ENCODE peak calls at places on chromosomes 13 and 19, in seven cellular contexts. B is H9, Y is IMR-90, K is neural progenitor cell, O is uterus, S is GM23248, C is HCT116. J is an unnamed sample.

GRCh38 chr13:36341718-36342117 is 4.5 kb downstream of the SPART start:
- DNase-seq in B (no peak), Y (peak; percentile 51), K (no peak), O (no peak), S (peak; percentile 55), C (no peak), J (no peak)

GRCh38 chr19:892243-892996 is 567 bp downstream of the MED16 start:
- DNase-seq in B (no peak), Y (no peak), K (peak; percentile 67), O (no peak), S (peak; percentile 50), C (no peak), J (no peak)

GRCh38 chr19:19606021-19606420 is 12.5 kb downstream of the PBX4 start:
- DNase-seq in B (no peak), Y (peak; percentile 10), K (no peak), O (no peak), S (no peak), C (peak; percentile 82), J (no peak)

GRCh38 chr19:8396563-8397203 is 6.5 kb downstream of the RAB11B start:
- DNase-seq in B (peak; percentile 81), Y (peak; percentile 39), K (peak; percentile 67), O (peak; percentile 49), S (peak; percentile 77), C (no peak), J (peak; percentile 71)

GRCh38 chr19:44647144-44647543 is 3.4 kb downstream of the PVR start:
- DNase-seq in B (no peak), Y (no peak), K (no peak), O (no peak), S (no peak), C (no peak), J (no peak)

GRCh38 chr19:15191514-15191913 is 9.3 kb downstream of the NOTCH3 start:
- DNase-seq in B (no peak), Y (no peak), K (no peak), O (no peak), S (no peak), C (no peak), J (no peak)

GRCh38 chr13:80469841-80470378 is 129.0 kb upstream of the SPRY2 start:
- DNase-seq in B (no peak), Y (peak; percentile 31), K (no peak), O (peak; percentile 86), S (peak; percentile 37), C (no peak), J (peak; percentile 60)

GRCh38 chr13:62556973-62557372 is 1141.3 kb upstream of the PCDH20 start:
- DNase-seq in B (no peak), Y (peak; percentile 8), K (no peak), O (no peak), S (no peak), C (no peak), J (no peak)

GRCh38 chr13:36728006-36728405 is 54.2 kb downstream of the SERTM1 start:
- DNase-seq in B (no peak), Y (no peak), K (no peak), O (no peak), S (no peak), C (no peak), J (no peak)

GRCh38 chr13:22662771-22663170 is 518.0 kb upstream of the SGCG start:
- DNase-seq in B (no peak), Y (no peak), K (no peak), O (no peak), S (no peak), C (no peak), J (no peak)

GRCh38 chr13:77620138-77620537 is 77.3 kb upstream of the SLAIN1 start:
- DNase-seq in B (no peak), Y (no peak), K (no peak), O (no peak), S (no peak), C (no peak), J (no peak)

GRCh38 chr13:53217221-53217620 is 188.6 kb downstream of the OLFM4 start:
- DNase-seq in B (no peak), Y (no peak), K (no peak), O (no peak), S (no peak), C (no peak), J (no peak)

GRCh38 chr19:5480427-5480836 is 25.2 kb downstream of the ZNRF4 start:
- DNase-seq in B (peak; percentile 64), Y (no peak), K (peak; percentile 45), O (no peak), S (peak; percentile 31), C (peak; percentile 28), J (peak; percentile 19)

GRCh38 chr13:105997436-105998232 is 537.8 kb downstream of the EFNB2 start:
- DNase-seq in B (no peak), Y (no peak), K (no peak), O (no peak), S (peak; percentile 54), C (no peak), J (no peak)

GRCh38 chr13:100210966-100211710 is 122.2 kb downstream of the PCCA start:
- DNase-seq in B (no peak), Y (peak; percentile 23), K (no peak), O (no peak), S (peak; percentile 35), C (no peak), J (no peak)

GRCh38 chr13:71712988-71713653 is 153.9 kb downstream of the DACH1 start:
- DNase-seq in B (no peak), Y (no peak), K (peak; percentile 17), O (no peak), S (no peak), C (no peak), J (no peak)

GRCh38 chr19:32828139-32828538 is 41.4 kb downstream of the SLC7A9 start:
- DNase-seq in B (no peak), Y (no peak), K (no peak), O (no peak), S (no peak), C (no peak), J (no peak)

GRCh38 chr13:29676941-29677452 is 81.5 kb upstream of the SLC7A1 start:
- DNase-seq in B (no peak), Y (peak; percentile 2), K (peak; percentile 7), O (no peak), S (peak; percentile 72), C (no peak), J (no peak)

GRCh38 chr13:37602743-37603381 is 4.3 kb upstream of the POSTN start:
- DNase-seq in B (no peak), Y (peak; percentile 47), K (no peak), O (no peak), S (peak; percentile 70), C (no peak), J (no peak)

GRCh38 chr13:42876810-42877550 is 95.6 kb downstream of the FAM216B start:
- DNase-seq in B (no peak), Y (peak; percentile 66), K (no peak), O (no peak), S (peak; percentile 85), C (no peak), J (no peak)

GRCh38 chr19:3543150-3544053 is 4.4 kb downstream of the TEKTIP1 start:
- DNase-seq in B (no peak), Y (no peak), K (no peak), O (no peak), S (no peak), C (no peak), J (peak; percentile 21)
- H3K27ac ChIP-seq in B (no peak overlapping the region), Y (no peak overlapping the region), K (no peak overlapping the region), O (no peak overlapping the region), S (no peak overlapping the region), C (no peak overlapping the region), J (no peak overlapping the region)

GRCh38 chr19:30119180-30119920 is 177.3 kb downstream of the URI1 start:
- DNase-seq in B (no peak), Y (no peak), K (no peak), O (no peak), S (no peak), C (no peak), J (no peak)

GRCh38 chr19:30122431-30122830 is 180.4 kb downstream of the URI1 start:
- DNase-seq in B (no peak), Y (no peak), K (peak; percentile 14), O (no peak), S (no peak), C (no peak), J (no peak)

GRCh38 chr19:30120860-30121484 is 178.9 kb downstream of the URI1 start:
- DNase-seq in B (no peak), Y (no peak), K (no peak), O (no peak), S (no peak), C (no peak), J (no peak)

GRCh38 chr19:30123611-30124010 is 181.6 kb downstream of the URI1 start:
- DNase-seq in B (no peak), Y (no peak), K (no peak), O (no peak), S (no peak), C (no peak), J (no peak)

DNA sequence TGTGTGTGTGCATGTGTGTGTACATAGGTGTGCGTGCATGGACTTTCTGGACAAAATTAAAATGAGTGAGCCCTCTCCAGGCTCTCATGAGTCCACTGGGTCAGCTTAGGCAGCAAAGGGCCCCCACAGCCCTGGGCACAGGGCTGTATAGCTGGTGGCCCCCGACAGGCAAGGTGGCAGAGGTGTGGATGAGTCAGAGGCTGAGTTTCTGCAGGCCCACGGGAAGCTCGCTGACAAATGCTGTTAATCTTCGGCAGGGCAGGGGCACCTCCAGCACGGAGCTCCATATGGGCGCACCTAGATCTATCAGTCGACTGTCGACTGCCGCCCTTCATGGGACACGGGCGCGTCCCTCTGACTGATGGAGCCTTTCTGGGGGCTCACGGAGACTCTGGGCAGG is 181.1 kb downstream of the URI1 start:
- DNase-seq in B (no peak), Y (no peak), K (no peak), O (no peak), S (no peak), C (no peak), J (no peak)
- H3K4me1 ChIP-seq in B (no peaks in the 10 kb centered on the region), Y (no peaks in the 10 kb centered on the region), K (peaks cover 16% of the 10 kb centered on the region), O (no peaks in the 10 kb centered on the region), S (no peaks in the 10 kb centered on the region), C (no peaks in the 10 kb centered on the region), J (no peaks in the 10 kb centered on the region)

DNA sequence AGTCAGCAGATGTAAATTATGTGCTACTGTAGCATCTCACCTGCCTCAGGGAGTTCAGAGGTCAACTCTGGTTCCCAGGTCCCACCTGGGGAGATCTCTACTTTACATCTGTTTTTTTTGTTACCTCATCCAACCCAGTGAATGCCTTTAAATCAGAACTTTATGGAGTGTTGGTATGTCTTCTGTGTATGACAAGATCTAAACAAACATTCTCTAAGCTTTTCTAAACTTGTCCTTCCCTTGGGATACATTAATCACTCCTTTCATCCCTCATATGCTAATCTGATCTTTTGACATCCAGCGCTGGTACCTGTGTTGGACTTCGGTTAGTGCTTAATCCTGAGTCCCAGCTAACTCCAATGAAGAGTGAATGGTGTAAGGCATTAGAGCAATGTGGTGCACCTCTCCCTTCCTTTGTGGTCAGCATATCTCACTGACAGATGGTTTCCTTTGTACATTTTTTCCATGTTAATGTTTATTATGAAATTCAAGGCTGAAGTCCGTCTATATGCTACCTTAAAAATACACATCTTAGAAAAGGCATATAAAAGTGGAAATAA is 213.4 kb downstream of the ABCC4 start:
- DNase-seq in B (no peak), Y (peak; percentile 63), K (no peak), O (no peak), S (peak; percentile 8), C (no peak), J (no peak)
- H3K27ac ChIP-seq in B (no peak overlapping the region), Y (no peak overlapping the region), K (no peak overlapping the region), O (no peak overlapping the region), S (no peak overlapping the region), C (no peak overlapping the region), J (no peak overlapping the region)

GRCh38 chr13:101757446-101758039 is 305.1 kb downstream of the ITGBL1 start:
- DNase-seq in B (no peak), Y (peak; percentile 50), K (peak; percentile 9), O (no peak), S (peak; percentile 64), C (no peak), J (no peak)
- H3K4me1 ChIP-seq in B (peaks cover 8% of the 10 kb centered on the region), Y (no peaks in the 10 kb centered on the region), K (peaks cover 9% of the 10 kb centered on the region), O (no peaks in the 10 kb centered on the region), S (no peaks in the 10 kb centered on the region), C (no peaks in the 10 kb centered on the region), J (no peaks in the 10 kb centered on the region)